ENCODE peak calls at places on chromosomes 13 and 19, in four cellular contexts. I, H, T and Q are unnamed samples.

GRCh38 chr19:18393836-18394235 is 3.6 kb downstream of the LRRC25 start:
- DNase-seq in I (no peak), H (no peak), T (no peak), Q (no peak)

GRCh38 chr19:3403489-3404323 is 37.3 kb downstream of the NFIC start:
- DNase-seq in T (peak; percentile 87), I (peak; percentile 98), H (peak; percentile 91), Q (peak; percentile 96)

GRCh38 chr13:46553521-46553885 is 533 bp downstream of the LRCH1 start:
- DNase-seq in T (no peak), H (no peak), I (peak; percentile 68), Q (no peak)

GRCh38 chr19:42244452-42245220 is 2.2 kb upstream of the GSK3A start:
- DNase-seq in H (peak; percentile 85), T (peak; percentile 95), I (peak; percentile 96), Q (peak; percentile 95)

GRCh38 chr19:16611121-16611520 is 16.9 kb downstream of the MED26 start:
- DNase-seq in I (no peak), T (no peak), H (no peak), Q (no peak)

GRCh38 chr13:41802684-41803554 is 158.0 kb downstream of the VWA8 start:
- DNase-seq in T (no peak), H (peak; percentile 15), I (no peak), Q (no peak)

GRCh38 chr19:15575406-15575805 is 39.6 kb upstream of the CYP4F8 start:
- DNase-seq in I (no peak), H (no peak), T (no peak), Q (no peak)

GRCh38 chr19:12137541-12137940 is 2.6 kb downstream of the ZNF20 start:
- DNase-seq in H (no peak), I (no peak), T (no peak), Q (no peak)

GRCh38 chr19:2653717-2654584 is 48.5 kb downstream of the GNG7 start:
- DNase-seq in T (no peak), H (no peak), I (no peak), Q (no peak)

GRCh38 chr19:49361438-49362047 is 673 bp downstream of the TEAD2 start:
- DNase-seq in I (peak; percentile 91), H (peak; percentile 66), T (peak; percentile 94), Q (peak; percentile 91)

GRCh38 chr19:38693380-38694223 is 46.2 kb downstream of the ACTN4 start:
- DNase-seq in H (no peak), I (no peak), T (no peak), Q (no peak)

GRCh38 chr13:96982672-96983071 is 11.6 kb downstream of the OXGR1 start:
- DNase-seq in T (no peak), I (no peak), H (no peak), Q (peak; percentile 87)

GRCh38 chr13:114161028-114161556 is 18.0 kb upstream of the CFAP97D2 start:
- DNase-seq in T (no peak), H (no peak), I (no peak), Q (no peak)

DNA sequence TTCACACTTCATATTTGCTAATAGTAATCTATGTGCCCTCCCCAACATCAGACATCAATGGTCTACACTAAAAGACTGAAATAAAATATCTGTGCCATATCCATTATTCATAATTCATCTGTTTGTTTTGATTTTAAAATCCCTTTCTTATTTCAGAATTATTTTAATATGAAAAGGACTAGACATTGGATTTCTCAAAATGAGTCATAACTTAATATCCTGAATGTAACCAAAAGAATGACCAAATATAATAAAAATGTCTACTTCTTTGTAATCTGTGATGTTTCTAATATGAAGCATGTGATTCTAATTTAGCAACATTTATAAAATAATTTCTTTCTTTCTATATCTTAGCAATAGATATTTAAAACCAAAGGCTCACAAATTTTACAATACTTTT is 64.9 kb downstream of the MZT1 start:
- DNase-seq in I (no peak), T (no peak), H (no peak), Q (no peak)
- H3K27me3 ChIP-seq in I (no peaks in the 10 kb centered on the region), T (no peaks in the 10 kb centered on the region), H (no peaks in the 10 kb centered on the region), Q (no peaks in the 10 kb centered on the region)

DNA sequence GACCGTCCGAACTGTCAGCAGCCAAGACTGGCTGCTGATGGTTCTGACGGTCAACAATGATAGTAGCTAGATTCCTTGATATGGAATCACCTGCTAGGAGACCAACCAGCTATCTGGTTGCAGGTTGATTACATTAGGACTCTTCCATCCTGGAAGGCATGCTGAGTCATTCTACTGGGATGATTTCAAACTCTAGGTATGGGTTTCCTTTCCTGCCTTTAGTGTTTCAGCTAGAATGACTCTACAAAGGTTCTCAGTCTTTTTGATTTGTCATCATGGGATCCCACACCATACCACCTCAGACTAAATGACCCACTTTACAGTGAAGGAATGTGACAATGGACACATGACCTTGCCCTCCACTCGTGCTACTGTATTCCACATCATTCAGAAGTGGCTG is 138.1 kb upstream of the KL start:
- DNase-seq in I (no peak), H (no peak), T (no peak), Q (no peak)
- H3K27ac ChIP-seq in I (no peak overlapping the region), H (no peak overlapping the region), T (no peak overlapping the region), Q (no peak overlapping the region)

GRCh38 chr19:34838753-34839431 is 65.9 kb upstream of the ZNF599 start:
- DNase-seq in I (no peak), T (peak; percentile 71), H (no peak), Q (peak; percentile 55)
- H3K27me3 ChIP-seq in I (peaks cover 13% of the 10 kb centered on the region), T (no peaks in the 10 kb centered on the region), H (no peaks in the 10 kb centered on the region), Q (peaks cover 17% of the 10 kb centered on the region)

DNA sequence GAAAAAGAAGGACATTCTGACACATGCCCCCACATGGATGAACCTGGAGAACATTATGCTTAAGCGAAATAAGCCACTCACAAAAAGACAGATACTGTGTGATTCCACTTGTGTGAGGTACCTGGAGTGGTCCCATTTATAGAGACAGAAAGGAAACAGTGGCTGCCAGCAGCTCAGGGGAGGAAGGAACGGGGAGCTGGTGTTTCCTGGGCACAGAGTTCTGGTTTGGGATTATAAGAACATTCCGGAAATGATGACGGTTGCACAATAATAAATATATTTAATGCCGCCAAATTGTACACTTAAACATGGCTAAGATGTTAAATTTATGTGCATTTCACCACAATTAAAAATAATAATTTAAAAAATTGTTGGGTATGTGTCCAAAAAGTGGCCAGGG is 33.0 kb downstream of the SERP2 start:
- DNase-seq in T (no peak), H (no peak), I (no peak), Q (no peak)
- H3K27ac ChIP-seq in T (no peak overlapping the region), H (no peak overlapping the region), I (no peak overlapping the region), Q (no peak overlapping the region)

GRCh38 chr13:28338202-28338601 is 156.7 kb downstream of the FLT1 start:
- DNase-seq in I (no peak), T (no peak), H (no peak), Q (no peak)
- H3K27me3 ChIP-seq in I (no peaks in the 10 kb centered on the region), T (no peaks in the 10 kb centered on the region), H (no peaks in the 10 kb centered on the region), Q (no peaks in the 10 kb centered on the region)

GRCh38 chr19:46635920-46636761 is at the start of gene GNG8:
- DNase-seq in T (no peak), I (no peak), H (no peak), Q (peak; percentile 35)

GRCh38 chr19:46639356-46640061 is 3.5 kb upstream of the GNG8 start:
- DNase-seq in H (no peak), I (no peak), T (peak; percentile 88), Q (peak; percentile 91)

GRCh38 chr19:46634045-46634655 is 1.9 kb downstream of the GNG8 start:
- DNase-seq in H (no peak), I (peak; percentile 93), T (peak; percentile 95), Q (peak; percentile 85)

GRCh38 chr19:46634656-46635218 is 1.3 kb downstream of the GNG8 start:
- DNase-seq in I (no peak), T (peak; percentile 14), H (no peak), Q (no peak)

GRCh38 chr19:46637224-46637623 is 1.2 kb upstream of the GNG8 start:
- DNase-seq in T (no peak), I (no peak), H (no peak), Q (no peak)
- H3K27ac ChIP-seq in T (no peak overlapping the region), I (no peak overlapping the region), H (no peak overlapping the region), Q (no peak overlapping the region)

GRCh38 chr13:37945651-37946575 is 76.3 kb upstream of the TRPC4 start:
- DNase-seq in H (no peak), T (no peak), I (no peak), Q (no peak)
- H3K27me3 ChIP-seq in H (no peaks in the 10 kb centered on the region), T (no peaks in the 10 kb centered on the region), I (no peaks in the 10 kb centered on the region), Q (no peaks in the 10 kb centered on the region)

GRCh38 chr19:5126498-5127223 is 157.7 kb downstream of the KDM4B start:
- DNase-seq in H (no peak), I (no peak), T (no peak), Q (no peak)
- H3K27ac ChIP-seq in H (no peak overlapping the region), I (no peak overlapping the region), T (peak overlapping the region; percentile 57), Q (peak overlapping the region; percentile 99)

GRCh38 chr13:99895428-99895998 is 76.1 kb downstream of the ZIC5 start:
- DNase-seq in T (no peak), I (no peak), H (no peak), Q (no peak)
- H3K27me3 ChIP-seq in T (peaks cover 84% of the 10 kb centered on the region), I (peaks cover 50% of the 10 kb centered on the region), H (peaks cover 62% of the 10 kb centered on the region), Q (peaks cover 56% of the 10 kb centered on the region)

GRCh38 chr19:33080761-33081681 is at the start of gene GPATCH1:
- DNase-seq in T (peak; percentile 94), H (peak; percentile 53), I (peak; percentile 90), Q (peak; percentile 92)

GRCh38 chr19:33089061-33089460 is 8.1 kb downstream of the GPATCH1 start:
- DNase-seq in T (no peak), I (no peak), H (no peak), Q (no peak)

GRCh38 chr19:33085570-33086128 is 4.7 kb downstream of the GPATCH1 start:
- DNase-seq in I (no peak), H (no peak), T (no peak), Q (no peak)

GRCh38 chr19:33090179-33090578 is 9.2 kb downstream of the GPATCH1 start:
- DNase-seq in T (no peak), H (no peak), I (no peak), Q (no peak)

DNA sequence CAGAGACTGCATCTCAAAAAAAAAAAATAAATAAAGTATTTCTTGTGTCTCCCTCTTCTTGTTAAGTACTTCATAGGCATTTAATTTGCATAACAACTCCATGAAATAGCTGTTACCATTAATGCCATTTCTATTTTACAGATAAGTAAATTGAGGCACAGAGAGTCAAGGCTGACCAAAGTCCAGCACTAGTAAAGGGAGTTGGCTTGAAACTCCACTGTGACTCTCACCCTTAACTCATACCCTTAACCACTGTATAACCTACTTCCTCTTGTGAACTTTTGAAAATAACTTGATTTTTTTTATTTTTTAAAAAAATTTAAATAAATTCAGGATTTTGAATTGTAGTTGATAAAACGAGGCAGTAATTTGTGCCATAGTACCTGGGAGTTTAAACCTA is 6.0 kb downstream of the GPATCH1 start:
- DNase-seq in H (no peak), T (no peak), I (no peak), Q (no peak)
- H3K27ac ChIP-seq in H (no peak overlapping the region), T (no peak overlapping the region), I (no peak overlapping the region), Q (no peak overlapping the region)